ENCODE peak calls at places on chromosome 15, in five cellular contexts. Y is small intestine, W is left ventricle myocardium inferior, S is psoas muscle, L is tibial artery. V is an unnamed sample. For H3K4me1 and H3K9me3, the result is how much of the 10 kb centered on the place peaks cover.

GRCh38 chr15:94984886-94985285 is 753.5 kb downstream of the MCTP2 start:
- DNase-seq in Y (no peak), W (no peak), S (no peak), L (no peak), V (no peak)

GRCh38 chr15:101167366-101167790 is 84.5 kb downstream of the CHSY1 start:
- DNase-seq in Y (no peak), W (no peak), S (no peak), L (no peak), V (no peak)

GRCh38 chr15:51776952-51777574 is 25.7 kb downstream of the TMOD2 start:
- DNase-seq in Y (peak), W (no peak), S (no peak), L (peak), V (peak)

GRCh38 chr15:70091649-70092461 is 5.9 kb downstream of the TLE3 start:
- DNase-seq in Y (peak), W (no peak), S (no peak), L (no peak), V (no peak)

GRCh38 chr15:100671858-100672543 is 69.6 kb downstream of the ASB7 start:
- DNase-seq in Y (no peak), W (no peak), S (no peak), L (no peak), V (no peak)

GRCh38 chr15:39127925-39128617 is 452.8 kb upstream of the THBS1 start:
- DNase-seq in Y (peak), W (no peak), S (no peak), L (no peak), V (no peak)

GRCh38 chr15:63358296-63359029 is 23.2 kb downstream of the CA12 start:
- DNase-seq in Y (no peak), W (no peak), S (no peak), L (no peak), V (no peak)

GRCh38 chr15:22226034-22226790 is 145.9 kb downstream of the OR4M2 start:
- DNase-seq in Y (no peak), W (no peak), S (no peak), L (no peak), V (peak)

GRCh38 chr15:62976301-62976842 is 66.2 kb upstream of the TPM1 start:
- DNase-seq in Y (no peak), W (no peak), S (no peak), L (no peak), V (no peak)

GRCh38 chr15:101615414-101615985 is 36.7 kb downstream of the TM2D3 start:
- DNase-seq in Y (no peak), W (peak), S (peak), L (no peak), V (peak)

GRCh38 chr15:90143176-90143655 is 40.9 kb upstream of the IDH2 start:
- DNase-seq in Y (peak), W (peak), S (peak), L (no peak), V (peak)

GRCh38 chr15:58952751-58953150 is 19.3 kb upstream of the SLTM start:
- DNase-seq in Y (no peak), W (no peak), S (no peak), L (no peak), V (no peak)

GRCh38 chr15:28181386-28181785 is 82.3 kb upstream of the OCA2 start:
- DNase-seq in Y (no peak), W (no peak), S (no peak), L (no peak), V (no peak)

GRCh38 chr15:63502843-63503738 is 1.3 kb upstream of the USP3 start:
- DNase-seq in Y (peak), W (peak), S (peak), L (peak), V (peak)

GRCh38 chr15:88637436-88637835 is 1.4 kb upstream of the ISG20 start:
- DNase-seq in Y (no peak), W (no peak), S (peak), L (peak), V (no peak)

GRCh38 chr15:55660153-55660552 is 72.0 kb upstream of the PYGO1 start:
- DNase-seq in Y (no peak), W (no peak), S (no peak), L (no peak), V (no peak)

GRCh38 chr15:76199106-76200082 is 111.9 kb downstream of the ETFA start:
- DNase-seq in Y (no peak), W (peak), S (peak), L (peak), V (peak)

GRCh38 chr15:57560976-57561711 is 30.6 kb upstream of the MYZAP start:
- DNase-seq in Y (peak), W (peak), S (peak), L (peak), V (peak)

GRCh38 chr15:57312323-57313133 is 63.8 kb upstream of the CGNL1 start:
- DNase-seq in Y (peak), W (no peak), S (no peak), L (no peak), V (peak)

GRCh38 chr15:63052961-63053698 is 10.6 kb downstream of the TPM1 start:
- DNase-seq in Y (peak), W (peak), S (peak), L (peak), V (peak)

GRCh38 chr15:57302640-57303257 is 73.6 kb upstream of the CGNL1 start:
- DNase-seq in Y (no peak), W (no peak), S (no peak), L (no peak), V (no peak)

GRCh38 chr15:33107950-33108349 is 86.6 kb downstream of the FMN1 start:
- DNase-seq in Y (no peak), W (no peak), S (no peak), L (no peak), V (no peak)

GRCh38 chr15:31328999-31329639 is 2.5 kb downstream of the KLF13 start:
- DNase-seq in Y (peak), W (no peak), S (peak), L (no peak), V (peak)

GRCh38 chr15:40829155-40829554 is 647 bp upstream of the PPP1R14D start:
- DNase-seq in Y (peak), W (no peak), S (no peak), L (no peak), V (no peak)

GRCh38 chr15:40079456-40079855 is 29.2 kb downstream of the BMF start:
- DNase-seq in Y (no peak), W (no peak), S (no peak), L (no peak), V (no peak)

GRCh38 chr15:76340802-76341365 is 4.3 kb downstream of the ISL2 start:
- DNase-seq in Y (peak), W (no peak), S (peak), L (no peak), V (no peak)

GRCh38 chr15:40960926-40961325 is 7.7 kb downstream of the CHAC1 start:
- DNase-seq in Y (peak), W (no peak), S (no peak), L (no peak), V (no peak)

GRCh38 chr15:69609176-69609575 is 156.6 kb downstream of the RPLP1 start:
- DNase-seq in Y (no peak), W (no peak), S (no peak), L (no peak), V (no peak)

GRCh38 chr15:75030424-75030823 is 7.0 kb downstream of the PPCDC start:
- DNase-seq in Y (no peak), W (no peak), S (no peak), L (no peak), V (no peak)

GRCh38 chr15:41843571-41843970 is 4.9 kb downstream of the PLA2G4B start:
- DNase-seq in Y (no peak), W (no peak), S (no peak), L (no peak), V (no peak)

GRCh38 chr15:96818861-96819260 is 488.4 kb downstream of the NR2F2 start:
- DNase-seq in Y (no peak), W (no peak), S (no peak), L (no peak), V (no peak)

GRCh38 chr15:51051776-51052175 is 42.9 kb downstream of the TNFAIP8L3 start:
- DNase-seq in Y (no peak), W (peak), S (peak), L (peak), V (peak)

DNA sequence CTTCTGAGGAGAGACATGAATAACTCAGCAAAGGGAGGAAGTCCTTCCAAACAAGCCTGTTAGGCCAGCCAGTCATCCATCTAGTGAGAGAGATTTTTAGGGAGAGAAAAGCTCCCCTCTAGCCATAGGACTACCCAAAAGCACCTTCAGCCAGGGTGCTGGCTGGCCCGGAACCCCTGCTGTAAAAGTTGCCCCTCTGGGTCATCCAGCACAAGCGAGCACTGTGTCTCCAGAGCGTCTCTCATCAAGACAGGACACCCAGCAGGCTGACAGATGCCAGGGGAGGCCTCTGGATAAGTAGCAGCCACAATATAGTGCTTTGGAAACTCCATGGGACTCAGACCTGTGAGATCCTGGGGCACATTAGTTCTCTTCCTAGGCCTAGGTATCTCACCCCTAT is 24.5 kb downstream of the ANXA2 start:
- DNase-seq in Y (no peak), W (no peak), S (no peak), L (no peak), V (no peak)
- H3K4me1 ChIP-seq in Y (under half), W (half or more), S (half or more), L (half or more), V (under half)

DNA sequence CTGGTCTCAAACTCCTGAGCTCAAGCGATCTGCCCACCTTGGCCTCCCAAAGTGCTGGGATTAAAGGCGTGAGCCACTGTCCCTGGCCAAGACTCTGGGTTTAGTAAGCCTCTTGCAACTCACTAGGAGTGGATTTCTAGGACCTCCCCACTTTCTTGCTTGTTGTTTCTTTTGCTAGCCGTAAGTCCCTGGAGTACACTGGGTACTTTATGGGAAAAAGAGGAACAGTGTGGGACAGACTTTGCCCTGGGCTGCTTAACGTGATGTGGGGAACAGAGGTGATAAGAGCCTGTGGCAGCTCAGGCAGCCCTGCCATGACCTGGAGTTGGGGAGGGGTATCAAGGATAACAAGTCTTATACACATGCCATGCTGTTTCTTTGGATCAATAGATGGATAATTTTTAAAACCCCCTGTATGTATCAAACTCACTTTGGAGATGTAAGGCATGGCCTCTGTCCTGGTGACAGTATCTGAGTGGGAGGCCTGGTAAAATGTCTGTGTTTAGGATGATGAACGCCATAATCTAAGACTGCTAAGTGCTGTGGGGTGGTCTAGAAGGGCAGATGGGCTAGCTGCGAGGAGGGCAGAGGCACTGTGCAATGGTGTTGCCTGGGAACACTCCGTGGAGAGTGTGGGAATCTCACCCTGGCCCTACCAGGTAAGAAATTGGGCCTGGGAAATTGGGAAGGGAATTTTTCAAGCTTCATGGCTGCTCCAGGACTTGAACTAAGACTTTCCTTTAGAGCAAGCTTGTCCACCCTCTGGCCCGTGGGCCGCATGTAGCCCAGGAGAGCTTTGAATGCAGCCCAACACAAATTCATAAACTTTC is 54.8 kb downstream of the SMAD3 start:
- DNase-seq in Y (peak), W (no peak), S (no peak), L (no peak), V (no peak)
- H3K4me3 ChIP-seq in Y (no peak), W (peak), S (peak), L (peak), V (no peak)

GRCh38 chr15:20652914-20653313 is 111.3 kb upstream of the GOLGA6L6 start:
- DNase-seq in Y (no peak), W (no peak), S (no peak), L (no peak), V (no peak)
- H3K9me3 ChIP-seq in Y (under half), W (under half), S (under half), L (under half), V (under half)

GRCh38 chr15:67784856-67785430 is 40.4 kb upstream of the SKOR1 start:
- DNase-seq in Y (no peak), W (no peak), S (no peak), L (no peak), V (no peak)
- H3K4me1 ChIP-seq in Y (under half), W (under half), S (under half), L (under half), V (under half)

GRCh38 chr15:29573197-29573838 is 248.9 kb downstream of the TJP1 start:
- DNase-seq in Y (no peak), W (no peak), S (no peak), L (no peak), V (no peak)

GRCh38 chr15:29569533-29570092 is 252.7 kb downstream of the TJP1 start:
- DNase-seq in Y (no peak), W (no peak), S (no peak), L (no peak), V (no peak)

GRCh38 chr15:29570931-29571727 is 251.1 kb downstream of the TJP1 start:
- DNase-seq in Y (peak), W (no peak), S (no peak), L (no peak), V (peak)

GRCh38 chr15:29570121-29570930 is 251.9 kb downstream of the TJP1 start:
- DNase-seq in Y (peak), W (no peak), S (no peak), L (no peak), V (peak)

DNA sequence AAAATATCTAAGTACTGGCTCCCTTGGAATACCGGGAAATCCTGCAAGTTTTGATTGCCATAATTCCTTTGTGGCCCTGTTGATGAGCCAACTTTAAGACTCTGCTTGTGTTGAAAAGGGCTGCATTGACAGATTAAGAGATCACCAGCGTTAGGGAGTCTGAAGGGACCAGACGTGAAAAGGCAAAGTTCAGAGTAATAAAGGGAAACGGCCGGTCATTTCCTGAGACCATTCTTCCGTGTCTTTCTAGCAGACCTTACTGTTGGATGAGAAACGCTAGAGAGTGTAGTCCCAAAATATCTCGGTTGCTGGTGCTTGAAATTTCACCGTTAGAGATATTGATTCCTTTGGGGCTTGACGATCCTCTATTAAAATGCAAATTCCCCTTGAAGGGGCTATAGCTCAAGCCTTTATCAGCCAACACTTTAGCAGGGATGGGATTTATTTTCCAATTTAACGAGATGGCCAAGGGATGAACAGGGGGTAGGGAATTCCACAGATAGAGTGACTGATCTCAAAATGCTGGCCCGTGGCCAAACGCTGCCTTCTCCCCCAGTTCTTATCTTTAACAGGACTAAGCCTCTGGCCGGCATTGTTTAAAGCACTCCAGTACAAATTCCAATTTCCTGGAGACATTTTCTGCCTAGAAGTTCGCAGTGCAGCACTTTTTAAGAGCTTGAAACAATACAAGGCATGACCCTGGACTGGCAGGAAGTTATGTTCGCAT is 250.4 kb downstream of the TJP1 start:
- DNase-seq in Y (peak), W (no peak), S (no peak), L (no peak), V (peak)
- H3K4me3 ChIP-seq in Y (no peak), W (peak), S (no peak), L (no peak), V (peak)

GRCh38 chr15:20643024-20643770 is 101.6 kb upstream of the GOLGA6L6 start:
- DNase-seq in Y (no peak), W (no peak), S (no peak), L (no peak), V (peak)
- H3K9me3 ChIP-seq in Y (under half), W (under half), S (under half), L (under half), V (under half)

GRCh38 chr15:64864080-64864479 is 22.4 kb downstream of the PLEKHO2 start:
- DNase-seq in Y (no peak), W (no peak), S (no peak), L (no peak), V (no peak)
- H3K4me1 ChIP-seq in Y (under half), W (under half), S (under half), L (under half), V (under half)

DNA sequence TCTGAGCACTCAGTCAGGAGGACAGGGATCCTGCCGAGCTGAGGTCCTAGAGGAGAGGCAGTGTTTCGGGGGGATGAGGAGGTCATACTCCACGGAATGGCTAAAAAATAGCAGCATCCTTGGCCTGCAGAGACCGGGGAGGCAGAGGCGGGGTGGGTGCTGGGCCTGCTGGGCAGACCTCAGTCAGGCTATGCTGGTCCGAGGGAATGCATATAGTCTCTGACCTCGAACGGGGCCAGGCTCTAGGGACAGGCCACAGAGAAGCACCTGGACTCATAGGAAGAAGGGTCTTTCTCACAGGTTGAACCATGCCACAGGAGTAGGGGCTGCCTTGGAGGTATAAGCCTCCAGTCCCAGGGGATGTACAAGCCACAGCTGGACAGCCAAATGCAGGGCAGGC is 14.0 kb upstream of the SKIC8 start:
- DNase-seq in Y (no peak), W (no peak), S (no peak), L (no peak), V (no peak)
- H3K4me3 ChIP-seq in Y (no peak), W (no peak), S (no peak), L (no peak), V (no peak)

GRCh38 chr15:26472661-26473060 is 300.2 kb downstream of the GABRB3 start:
- DNase-seq in Y (no peak), W (no peak), S (no peak), L (no peak), V (no peak)

GRCh38 chr15:26475554-26475953 is 297.3 kb downstream of the GABRB3 start:
- DNase-seq in Y (no peak), W (no peak), S (no peak), L (no peak), V (no peak)

GRCh38 chr15:26477044-26477443 is 295.8 kb downstream of the GABRB3 start:
- DNase-seq in Y (no peak), W (no peak), S (no peak), L (no peak), V (no peak)
- H3K9me3 ChIP-seq in Y (under half), W (under half), S (under half), L (under half), V (under half)

GRCh38 chr15:48636511-48636910 is 9.0 kb downstream of the FBN1 start:
- DNase-seq in Y (no peak), W (no peak), S (no peak), L (no peak), V (peak)
- H3K4me1 ChIP-seq in Y (under half), W (under half), S (under half), L (under half), V (under half)